ENCODE peak calls at places on chromosome 13, in eight cellular contexts. H is smooth muscle cell of the brain vasculature; J is Right ventricle myocardium inferior; O is GM04503; Y is AG09309; Q is CD8-positive, alpha-beta T cell; C is lower lobe of right lung; B is upper lobe of left lung. N is an unnamed sample.

GRCh38 chr13:51943721-51944120 is 67.5 kb downstream of the ATP7B start:
- DNase-seq in H (no peak), J (no peak), O (no peak), Y (no peak), Q (no peak), C (no peak), B (no peak), N (no peak)

GRCh38 chr13:107458269-107458668 is 757.1 kb downstream of the LIG4 start:
- DNase-seq in H (no peak), J (no peak), O (no peak), Y (no peak), Q (no peak), C (no peak), B (peak), N (no peak)

GRCh38 chr13:39108746-39109145 is 70.5 kb downstream of the NHLRC3 start:
- DNase-seq in H (no peak), J (no peak), O (no peak), Y (no peak), Q (no peak), C (no peak), B (no peak), N (no peak)

GRCh38 chr13:101144808-101145419 is 271.4 kb downstream of the NALCN start:
- DNase-seq in H (peak), J (no peak), O (no peak), Y (no peak), Q (no peak), C (no peak), B (no peak), N (peak)

GRCh38 chr13:47397739-47398138 is 500.9 kb upstream of the HTR2A start:
- DNase-seq in H (no peak), J (no peak), O (no peak), Y (no peak), Q (no peak), C (no peak), B (no peak), N (peak)

GRCh38 chr13:51638497-51638871 is 54.2 kb downstream of the WDFY2 start:
- DNase-seq in H (no peak), J (no peak), O (peak), Y (peak), Q (no peak), C (no peak), B (no peak), N (no peak)

GRCh38 chr13:110716235-110716505 is 2.7 kb downstream of the ING1 start:
- DNase-seq in H (no peak), J (no peak), O (no peak), Y (no peak), Q (no peak), C (peak), B (peak), N (no peak)

GRCh38 chr13:53010374-53011105 is 18.1 kb upstream of the OLFM4 start:
- DNase-seq in H (no peak), J (no peak), O (no peak), Y (no peak), Q (no peak), C (no peak), B (no peak), N (no peak)

GRCh38 chr13:25466880-25467279 is 95.1 kb downstream of the ATP8A2 start:
- DNase-seq in H (no peak), J (no peak), O (no peak), Y (no peak), Q (no peak), C (no peak), B (no peak), N (no peak)

GRCh38 chr13:21048901-21049655 is 12.3 kb downstream of the LATS2 start:
- DNase-seq in H (no peak), J (no peak), O (no peak), Y (no peak), Q (no peak), C (no peak), B (no peak), N (no peak)

GRCh38 chr13:20057963-20058362 is 99.4 kb downstream of the ZMYM2 start:
- DNase-seq in H (no peak), J (no peak), O (no peak), Y (no peak), Q (no peak), C (no peak), B (no peak), N (no peak)

GRCh38 chr13:32829269-32829668 is 187.0 kb upstream of the KL start:
- DNase-seq in H (no peak), J (no peak), O (no peak), Y (no peak), Q (no peak), C (no peak), B (no peak), N (peak)

GRCh38 chr13:97280478-97280877 is 58.3 kb downstream of the MBNL2 start:
- DNase-seq in H (no peak), J (no peak), O (no peak), Y (no peak), Q (no peak), C (no peak), B (no peak), N (no peak)

GRCh38 chr13:31242342-31242741 is 42.6 kb downstream of the B3GLCT start:
- DNase-seq in H (no peak), J (no peak), O (no peak), Y (no peak), Q (no peak), C (no peak), B (no peak), N (no peak)

N was measured in kidney glomerular epithelial cell.